ENCODE peak calls at places on chromosomes 12 and 14, in ten cellular contexts. W is CD8-positive, alpha-beta T cell; N is Peyer's patch; Y is astrocyte; B is endodermal cell; G is WERI-Rb-1; T is CD8-positive, alpha-beta memory T cell; Z is aorta; F is ovary; V is BE2C. U is an unnamed sample. For H3K27me3 and H3K9me3, the result is how much of the 10 kb centered on the place peaks cover.

GRCh38 chr12:5456906-5457305 is 25.0 kb downstream of the NTF3 start:
- DNase-seq in W (no peak), N (no peak), Y (peak), B (no peak), G (no peak), T (no peak), Z (no peak), F (no peak), V (no peak), U (no peak)

GRCh38 chr14:98932436-98933325 is 339.3 kb downstream of the BCL11B start:
- DNase-seq in W (peak), N (no peak), Y (no peak), B (no peak), G (no peak), T (peak), Z (no peak), F (no peak), V (no peak), U (no peak)

GRCh38 chr14:69536976-69537375 is 37.7 kb downstream of the CCDC177 start:
- DNase-seq in W (no peak), N (no peak), Y (no peak), B (no peak), G (no peak), T (no peak), Z (no peak), F (no peak), V (no peak), U (no peak)

GRCh38 chr12:25501565-25501964 is 51.5 kb downstream of the LMNTD1 start:
- DNase-seq in W (no peak), N (no peak), Y (peak), B (no peak), G (no peak), T (no peak), Z (no peak), F (no peak), V (no peak), U (peak)

GRCh38 chr12:3520711-3521110 is 29.7 kb downstream of the PRMT8 start:
- DNase-seq in W (no peak), N (no peak), Y (no peak), B (no peak), G (no peak), T (no peak), Z (no peak), F (no peak), V (no peak), U (no peak)

GRCh38 chr14:85867450-85867849 is 337.5 kb downstream of the FLRT2 start:
- DNase-seq in W (no peak), N (no peak), Y (no peak), B (no peak), G (peak), T (no peak), Z (no peak), F (no peak), V (peak), U (no peak)

GRCh38 chr12:77888611-77889010 is 57.9 kb downstream of the NAV3 start:
- DNase-seq in W (no peak), N (no peak), Y (peak), B (no peak), G (no peak), T (no peak), Z (no peak), F (no peak), V (no peak), U (peak)

GRCh38 chr14:80415636-80416035 is 204.3 kb upstream of the DIO2 start:
- DNase-seq in W (no peak), N (no peak), Y (no peak), B (no peak), G (no peak), T (no peak), Z (no peak), F (no peak), V (no peak), U (no peak)

GRCh38 chr12:10716704-10717315 is 6.3 kb downstream of the YBX3 start:
- DNase-seq in W (no peak), N (peak), Y (peak), B (peak), G (peak), T (no peak), Z (peak), F (peak), V (no peak), U (peak)

GRCh38 chr12:19093218-19093617 is 36.3 kb upstream of the PLEKHA5 start:
- DNase-seq in W (no peak), N (no peak), Y (peak), B (no peak), G (no peak), T (no peak), Z (no peak), F (no peak), V (no peak), U (no peak)

GRCh38 chr12:58171914-58172313 is 230.5 kb downstream of the ATP23 start:
- DNase-seq in W (no peak), N (no peak), Y (peak), B (no peak), G (no peak), T (no peak), Z (no peak), F (no peak), V (no peak), U (peak)

GRCh38 chr12:123101467-123102004 is 49.4 kb downstream of the PITPNM2 start:
- DNase-seq in W (no peak), N (no peak), Y (no peak), B (no peak), G (no peak), T (no peak), Z (no peak), F (no peak), V (no peak), U (no peak)

GRCh38 chr12:26732010-26732908 is 100.7 kb downstream of the ITPR2 start:
- DNase-seq in W (no peak), N (no peak), Y (no peak), B (no peak), G (no peak), T (no peak), Z (no peak), F (no peak), V (no peak), U (no peak)

GRCh38 chr14:36773558-36773957 is 111.9 kb downstream of the PAX9 start:
- DNase-seq in W (no peak), N (no peak), Y (peak), B (no peak), G (no peak), T (no peak), Z (no peak), F (no peak), V (no peak), U (no peak)

GRCh38 chr12:75738486-75738885 is 227.1 kb upstream of the KRR1 start:
- DNase-seq in W (no peak), N (no peak), Y (peak), B (no peak), G (peak), T (no peak), Z (no peak), F (no peak), V (no peak), U (no peak)

GRCh38 chr12:129215436-129216025 is 362.3 kb downstream of the GLT1D1 start:
- DNase-seq in W (no peak), N (no peak), Y (peak), B (no peak), G (no peak), T (no peak), Z (no peak), F (no peak), V (no peak), U (no peak)

DNA sequence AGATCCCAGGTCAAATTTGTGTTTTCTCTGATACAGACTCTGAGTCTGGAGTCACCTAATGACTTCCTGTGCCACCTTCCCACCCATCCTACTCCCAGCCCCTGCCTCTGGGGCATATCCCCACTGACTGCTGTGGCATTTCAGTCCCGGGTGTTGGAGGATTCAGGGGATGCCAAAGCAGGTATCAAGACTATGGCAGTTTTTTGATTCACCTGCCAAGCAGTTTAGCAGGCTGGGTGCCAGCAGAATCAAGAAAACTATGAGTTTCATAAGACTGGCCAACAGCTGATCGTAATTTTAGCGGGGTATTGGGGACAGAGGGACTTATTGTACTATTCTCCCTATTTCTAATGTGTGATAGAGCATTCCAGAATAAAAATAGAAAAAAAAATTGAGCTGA is 4.6 kb downstream of the PLEKHH1 start:
- DNase-seq in W (no peak), N (peak), Y (no peak), B (no peak), G (no peak), T (no peak), Z (no peak), F (no peak), V (no peak), U (no peak)
- H3K4me3 ChIP-seq in W (no peak), N (no peak), Y (no peak), B (no peak), G (no peak), T (no peak), Z (no peak), F (no peak), V (no peak), U (no peak)

GRCh38 chr14:96598332-96598928 is 96.2 kb downstream of the PAPOLA start:
- DNase-seq in W (no peak), N (peak), Y (no peak), B (no peak), G (no peak), T (no peak), Z (no peak), F (no peak), V (peak), U (no peak)

GRCh38 chr14:96599076-96599475 is 96.9 kb downstream of the PAPOLA start:
- DNase-seq in W (no peak), N (peak), Y (no peak), B (no peak), G (no peak), T (no peak), Z (no peak), F (no peak), V (no peak), U (no peak)

GRCh38 chr14:96602186-96602585 is 100.0 kb downstream of the PAPOLA start:
- DNase-seq in W (no peak), N (no peak), Y (no peak), B (no peak), G (no peak), T (no peak), Z (no peak), F (no peak), V (no peak), U (no peak)

GRCh38 chr14:96597680-96598079 is 95.5 kb downstream of the PAPOLA start:
- DNase-seq in W (no peak), N (peak), Y (no peak), B (no peak), G (no peak), T (no peak), Z (no peak), F (no peak), V (no peak), U (no peak)

DNA sequence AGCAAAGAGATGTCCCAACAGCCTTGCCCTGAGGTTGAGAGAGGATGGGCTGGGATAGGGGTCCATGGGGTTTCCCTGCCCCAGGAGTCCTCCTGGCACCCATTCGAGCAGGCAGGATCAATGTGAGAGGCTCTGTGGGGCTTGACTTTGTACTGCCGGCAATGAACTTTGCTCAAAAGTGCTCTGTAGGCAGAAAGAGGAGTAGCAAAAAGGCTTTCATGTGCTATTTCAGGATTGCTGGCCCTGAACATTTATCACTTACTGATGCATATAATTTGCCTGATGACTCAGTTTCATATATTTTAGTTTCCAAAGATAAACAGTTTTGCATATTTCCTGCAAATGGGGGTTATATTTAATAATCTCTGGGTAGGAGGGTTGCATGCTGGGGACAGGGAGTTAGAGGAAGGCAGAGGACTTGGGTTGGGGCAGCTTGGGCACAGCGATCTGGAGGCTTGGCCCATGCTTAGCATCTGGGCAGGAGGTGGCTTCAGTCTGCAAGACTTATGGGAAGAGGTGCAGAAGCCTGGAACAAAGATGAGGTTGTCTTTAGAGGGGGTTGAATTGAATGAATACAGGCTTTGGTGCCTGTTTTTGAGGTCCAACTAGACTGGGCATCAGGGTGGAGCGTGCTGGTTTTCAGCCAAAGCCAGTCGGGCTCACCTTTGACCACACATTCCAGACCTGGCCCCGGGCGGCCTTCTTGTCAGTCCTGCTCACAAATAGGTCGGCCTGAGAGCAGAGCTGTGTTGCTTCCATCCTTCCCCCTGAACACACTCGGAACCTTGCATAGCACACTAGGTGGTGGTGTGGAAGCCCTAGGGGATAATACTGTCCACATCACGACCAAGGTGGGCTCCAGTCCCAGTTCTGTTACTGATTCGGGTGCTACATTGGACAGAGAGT is 101.4 kb downstream of the PAPOLA start:
- DNase-seq in W (no peak), N (no peak), Y (no peak), B (no peak), G (no peak), T (no peak), Z (no peak), F (no peak), V (no peak), U (no peak)
- H3K27me3 ChIP-seq in W (under half), N (under half), Y (under half), B (under half), G (under half), T (under half), Z (under half), F (under half), V (under half), U (under half)

DNA sequence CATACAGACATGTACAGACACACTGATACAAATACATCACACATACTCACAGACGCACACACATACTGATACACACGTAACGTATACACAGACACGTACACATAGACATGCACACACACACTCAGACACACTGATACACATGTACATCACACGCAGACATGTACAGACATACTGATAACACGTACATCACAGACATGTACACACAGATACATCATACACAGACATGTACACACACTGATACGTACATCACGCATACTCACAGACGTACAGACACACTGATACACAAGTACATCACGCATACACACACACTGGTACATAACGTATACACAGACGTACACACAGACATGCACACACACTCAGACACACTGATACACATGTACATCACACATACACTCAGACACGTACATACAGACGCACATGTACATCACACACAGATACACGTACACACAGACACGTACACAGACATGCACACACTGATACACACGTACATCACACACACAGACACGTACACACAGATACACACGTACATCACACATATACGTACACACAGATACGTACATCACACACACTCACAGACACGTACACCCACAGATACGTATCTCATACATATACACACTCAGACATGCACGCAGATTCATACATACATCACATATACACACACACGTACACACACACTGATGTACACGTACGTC is 5.1 kb downstream of the ZNF605 start:
- DNase-seq in W (no peak), N (no peak), Y (no peak), B (peak), G (no peak), T (no peak), Z (no peak), F (no peak), V (no peak), U (no peak)
- H3K9me3 ChIP-seq in W (under half), N (under half), Y (under half), B (half or more), G (under half), T (under half), Z (under half), F (under half), V (under half), U (under half)

DNA sequence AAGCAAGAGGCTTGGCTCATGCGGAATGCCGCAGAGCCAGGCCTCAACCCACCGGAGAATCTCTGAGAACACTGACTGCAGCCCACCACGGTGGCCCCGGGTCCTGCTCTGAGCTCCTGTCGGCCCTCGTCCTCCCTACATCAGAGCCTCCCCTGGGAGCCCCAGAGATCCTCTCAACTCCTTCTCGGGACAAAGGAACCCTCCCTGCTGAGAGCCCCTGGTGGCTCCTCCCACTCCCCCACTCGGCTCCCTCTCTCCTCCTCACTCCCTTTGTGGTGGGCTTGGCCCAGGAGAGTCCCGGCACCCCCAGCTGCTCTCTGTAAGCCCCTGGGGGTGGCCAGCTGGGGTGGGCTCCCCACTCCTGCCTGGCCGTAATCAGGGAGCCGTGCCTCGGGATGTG is 11.1 kb upstream of the INF2 start:
- DNase-seq in W (no peak), N (no peak), Y (no peak), B (peak), G (peak), T (no peak), Z (peak), F (peak), V (no peak), U (no peak)
- H3K4me3 ChIP-seq in W (peak), N (peak), Y (peak), B (peak), G (peak), T (peak), Z (peak), F (peak), V (peak), U (peak)

GRCh38 chr12:106585237-106585834 is 2.5 kb downstream of the RFX4 start:
- DNase-seq in W (no peak), N (no peak), Y (no peak), B (peak), G (no peak), T (no peak), Z (no peak), F (no peak), V (no peak), U (no peak)

GRCh38 chr12:106582661-106583577 is at the start of gene RFX4:
- DNase-seq in W (no peak), N (no peak), Y (no peak), B (peak), G (no peak), T (no peak), Z (no peak), F (no peak), V (no peak), U (no peak)

GRCh38 chr12:106583578-106584103 is 837 bp downstream of the RFX4 start:
- DNase-seq in W (no peak), N (no peak), Y (no peak), B (peak), G (no peak), T (no peak), Z (no peak), F (no peak), V (no peak), U (no peak)

GRCh38 chr12:106585862-106586534 is 3.2 kb downstream of the RFX4 start:
- DNase-seq in W (no peak), N (no peak), Y (no peak), B (peak), G (peak), T (no peak), Z (no peak), F (no peak), V (no peak), U (no peak)

GRCh38 chr12:106584104-106585064 is 1.6 kb downstream of the RFX4 start:
- DNase-seq in W (no peak), N (no peak), Y (no peak), B (peak), G (no peak), T (no peak), Z (no peak), F (no peak), V (no peak), U (no peak)
- H3K27me3 ChIP-seq in W (under half), N (under half), Y (half or more), B (half or more), G (half or more), T (under half), Z (under half), F (under half), V (half or more), U (half or more)

DNA sequence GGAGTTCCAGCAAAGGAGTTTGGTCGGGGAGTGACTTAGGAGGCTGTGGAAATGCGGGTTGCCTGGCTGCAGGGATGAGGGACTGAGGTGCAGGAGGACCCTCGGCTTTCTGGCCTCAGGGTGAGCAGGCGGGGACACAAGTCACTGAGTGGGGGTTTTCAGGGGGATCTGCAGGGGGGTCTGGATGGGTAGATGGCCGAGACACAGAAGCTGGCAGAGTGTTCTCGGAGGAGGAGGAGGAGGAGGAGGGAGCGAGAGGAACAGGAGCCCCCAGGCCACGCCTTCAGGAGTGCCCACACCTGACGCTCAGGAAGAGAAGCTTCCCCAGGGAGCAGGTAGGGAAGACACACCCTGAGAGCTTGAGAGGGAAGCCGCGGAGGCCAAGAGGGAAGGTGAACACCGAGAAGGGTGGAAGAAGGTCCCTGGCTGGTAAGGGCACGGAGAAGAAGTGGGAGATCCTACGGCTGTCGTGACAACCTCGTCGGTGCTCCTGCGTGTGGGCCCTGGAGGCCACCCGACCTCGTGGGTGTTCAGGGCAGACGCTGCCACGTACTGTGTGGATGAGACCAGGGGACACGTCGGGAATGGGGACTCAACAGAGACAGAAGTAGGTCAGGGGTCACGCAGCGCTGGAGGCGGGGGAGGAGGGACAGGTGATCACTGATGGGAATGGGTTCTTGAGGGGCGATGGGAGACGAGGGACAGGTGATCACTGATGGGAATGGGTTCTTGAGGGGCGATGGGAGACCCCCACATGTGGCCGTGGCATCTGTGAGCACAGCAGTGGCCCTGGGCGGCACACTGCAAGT is 109.4 kb downstream of the PIWIL1 start:
- DNase-seq in W (no peak), N (no peak), Y (no peak), B (no peak), G (no peak), T (no peak), Z (no peak), F (no peak), V (no peak), U (no peak)
- H3K9me3 ChIP-seq in W (under half), N (under half), Y (under half), B (under half), G (under half), T (under half), Z (under half), F (under half), V (under half), U (under half)